ENCODE peak calls at places on chromosome 18, in nine cellular contexts. V is stimulated activated CD8-positive, alpha-beta memory T cell treated with anti-CD3 and anti-CD28 coated beads, Interleukin-4, amount 100 ng/mL, for 48 hours; W is sciatic nerve; L is foreskin fibroblast; A is GM13977; Z is head of caudate nucleus; Y is RWPE1; E is activated naive CD4-positive, alpha-beta T cell treated with anti-CD3 and anti-CD28 coated beads for 36 hours; D is adrenal gland. R is an unnamed sample.

GRCh38 chr18:11676867-11677266 is 12.2 kb upstream of the GNAL start:
- DNase-seq in V (no peak), D (no peak), E (no peak), Y (no peak), A (no peak), W (no peak), L (no peak), Z (no peak), R (no peak)

GRCh38 chr18:24068945-24069693 is 54.6 kb downstream of the TTC39C start:
- DNase-seq in Y (no peak), E (no peak), Z (no peak), V (no peak), W (no peak), D (no peak), A (no peak), L (no peak), R (no peak)

GRCh38 chr18:58247363-58247834 is 203.4 kb downstream of the NEDD4L start:
- DNase-seq in A (no peak), V (no peak), Z (peak), E (no peak), L (no peak), Y (no peak), W (no peak), D (peak), R (peak)

GRCh38 chr18:22253676-22254075 is 84.3 kb downstream of the GATA6 start:
- DNase-seq in E (no peak), A (no peak), W (no peak), L (no peak), V (no peak), Z (no peak), D (peak), Y (no peak), R (no peak)

GRCh38 chr18:34120294-34120693 is 104.4 kb downstream of the NOL4 start:
- DNase-seq in V (no peak), L (no peak), E (no peak), D (no peak), Y (no peak), W (no peak), Z (no peak), A (no peak), R (no peak)

GRCh38 chr18:9802774-9803697 is 82.7 kb upstream of the TXNDC2 start:
- DNase-seq in A (no peak), W (no peak), L (no peak), D (peak), Y (no peak), E (no peak), Z (no peak), V (no peak), R (no peak)

GRCh38 chr18:47930086-47930843 is at the start of gene SMAD2:
- DNase-seq in A (no peak), L (peak), W (peak), V (peak), E (peak), Z (peak), Y (peak), D (peak), R (peak)

GRCh38 chr18:59706499-59706898 is 9.3 kb upstream of the CCBE1 start:
- DNase-seq in A (no peak), Z (no peak), Y (no peak), V (no peak), L (no peak), W (no peak), D (no peak), E (no peak), R (no peak)

GRCh38 chr18:63445067-63445466 is 22.8 kb upstream of the VPS4B start:
- DNase-seq in V (no peak), W (no peak), Z (no peak), D (no peak), L (no peak), Y (peak), A (no peak), E (no peak), R (no peak)

R was measured in globus pallidus.